ENCODE peak calls at places on chromosomes 6 and 20, in nine cellular contexts. S, J, N, X, C, Z, V, R and K are unnamed samples.

GRCh38 chr20:54199721-54200176 is 8.1 kb upstream of the PFDN4 start:
- DNase-seq in C (peak; percentile 78), J (peak; percentile 70), V (peak; percentile 84), Z (peak; percentile 81), N (peak; percentile 62), S (peak; percentile 75), X (peak; percentile 71), R (peak; percentile 88), K (no peak)

GRCh38 chr6:31814677-31815024 is 432 bp downstream of the HSPA1L start:
- DNase-seq in V (peak; percentile 98), R (peak; percentile 99), Z (peak; percentile 94), X (peak; percentile 90), S (peak; percentile 97), J (no peak), C (peak; percentile 99), N (peak; percentile 93), K (peak; percentile 99)

GRCh38 chr6:159616456-159616855 is 76.6 kb downstream of the SOD2 start:
- DNase-seq in N (no peak), S (no peak), X (no peak), R (no peak), C (no peak), J (no peak), Z (no peak), V (no peak), K (no peak)

GRCh38 chr20:4795394-4795793 is 73.7 kb downstream of the PRND start:
- DNase-seq in R (peak; percentile 53), S (no peak), Z (no peak), X (peak; percentile 6), J (no peak), V (no peak), N (peak; percentile 31), C (no peak), K (no peak)

GRCh38 chr6:34795836-34796425 is 4.0 kb downstream of the BLTP3A start:
- DNase-seq in X (no peak), S (no peak), R (no peak), C (no peak), N (no peak), J (no peak), V (no peak), Z (no peak), K (no peak)

GRCh38 chr20:48725589-48725991 is 102.2 kb downstream of the PREX1 start:
- DNase-seq in V (no peak), S (no peak), Z (no peak), N (peak; percentile 50), C (peak; percentile 35), J (peak; percentile 27), R (no peak), X (peak; percentile 21), K (no peak)

GRCh38 chr6:148457137-148457842 is 114.7 kb downstream of the SASH1 start:
- DNase-seq in C (no peak), S (no peak), R (no peak), X (no peak), J (no peak), Z (no peak), V (no peak), N (no peak), K (peak; percentile 13)

GRCh38 chr6:98924647-98925046 is 23.1 kb downstream of the FBXL4 start:
- DNase-seq in X (no peak), C (no peak), N (no peak), J (no peak), R (no peak), S (no peak), Z (peak; percentile 63), V (no peak), K (no peak)

GRCh38 chr6:24431045-24431451 is 28.3 kb downstream of the MRS2 start:
- DNase-seq in S (no peak), V (no peak), X (peak; percentile 38), R (peak; percentile 72), J (peak; percentile 66), C (no peak), N (peak; percentile 67), Z (no peak), K (no peak)

GRCh38 chr20:31590717-31591225 is 14.3 kb upstream of the ID1 start:
- DNase-seq in R (peak; percentile 67), J (no peak), C (no peak), Z (no peak), N (peak; percentile 35), V (no peak), X (no peak), S (no peak), K (no peak)

GRCh38 chr6:35698858-35699257 is 10.1 kb upstream of the FKBP5 start:
- DNase-seq in N (no peak), R (no peak), S (no peak), Z (no peak), X (no peak), V (no peak), C (no peak), J (no peak), K (no peak)

DNA sequence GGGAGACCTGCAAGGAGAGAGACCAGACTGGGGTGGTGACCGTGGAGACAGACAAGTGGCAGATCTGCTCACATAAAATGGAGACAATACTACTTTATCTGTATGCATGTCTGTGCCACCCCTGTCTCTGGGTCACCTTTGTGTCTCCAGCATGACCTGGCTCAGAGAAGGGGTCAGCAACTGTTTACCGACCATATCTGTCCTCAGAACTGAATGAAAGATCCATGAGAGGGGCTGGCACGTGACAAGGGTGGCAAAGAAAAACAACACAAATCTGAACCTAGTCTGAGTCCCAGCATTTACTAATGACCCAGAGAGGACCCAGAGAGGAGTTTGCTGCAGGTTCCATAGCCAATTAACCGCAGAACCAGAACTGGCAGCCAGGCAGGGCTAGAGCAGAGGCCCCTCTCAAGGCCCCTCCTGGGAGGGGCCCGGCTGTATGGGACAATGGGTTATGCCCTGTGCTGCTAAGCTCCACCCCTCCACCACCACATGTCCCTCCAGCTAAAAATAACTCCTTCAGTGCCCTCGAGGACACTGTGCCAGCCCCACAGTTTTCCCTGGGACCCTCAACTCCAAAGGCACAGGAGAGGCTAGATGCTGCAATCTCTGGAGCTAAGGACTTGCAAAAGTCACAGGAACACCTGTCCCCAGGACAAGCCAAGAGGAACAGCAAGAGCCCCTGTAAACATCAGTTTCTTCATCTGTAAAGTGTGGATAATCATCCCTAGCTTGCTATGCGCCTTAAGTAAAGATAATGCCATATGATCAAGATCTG is 2.2 kb downstream of the AHCY start:
- DNase-seq in Z (no peak), V (no peak), N (no peak), R (peak; percentile 47), S (no peak), X (no peak), C (no peak), J (no peak), K (no peak)
- H3K4me3 ChIP-seq in Z (peak overlapping the region; percentile 78), V (no peak overlapping the region), N (peak overlapping the region; percentile 96), R (peak overlapping the region; percentile 78), S (no peak overlapping the region), X (peak overlapping the region; percentile 80), C (no peak overlapping the region), J (no peak overlapping the region), K (no peak overlapping the region)

DNA sequence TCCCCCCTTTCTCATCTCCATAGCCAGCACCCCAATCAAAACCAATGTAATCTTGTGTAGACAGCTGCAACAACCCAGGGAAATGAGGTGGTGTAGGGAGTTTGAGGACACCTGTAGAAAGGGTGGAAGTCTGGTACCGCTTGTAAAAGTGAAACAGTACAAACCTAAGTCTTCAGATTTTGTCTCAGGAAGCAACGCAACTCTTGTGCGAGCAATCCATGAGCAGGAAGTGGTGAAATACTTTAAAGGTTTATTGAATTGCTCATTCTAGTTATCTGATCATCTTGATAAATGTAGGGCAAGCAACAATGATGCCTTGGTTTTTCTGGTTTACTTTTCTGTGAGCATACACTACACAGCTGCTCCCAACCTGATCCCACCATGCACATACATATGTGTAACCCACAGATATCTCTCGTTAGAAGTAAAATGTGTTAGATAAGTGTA is 71.1 kb upstream of the THEMIS start:
- DNase-seq in Z (no peak), J (no peak), V (no peak), N (no peak), S (no peak), X (no peak), R (no peak), C (no peak), K (no peak)
- TF ChIP-seq POLR2AphosphoS5 in Z (no peak), J (peak; percentile 45), V (no peak), N (no peak), S (no peak), X (no peak), R (no peak), C (no peak), K (no peak)

DNA sequence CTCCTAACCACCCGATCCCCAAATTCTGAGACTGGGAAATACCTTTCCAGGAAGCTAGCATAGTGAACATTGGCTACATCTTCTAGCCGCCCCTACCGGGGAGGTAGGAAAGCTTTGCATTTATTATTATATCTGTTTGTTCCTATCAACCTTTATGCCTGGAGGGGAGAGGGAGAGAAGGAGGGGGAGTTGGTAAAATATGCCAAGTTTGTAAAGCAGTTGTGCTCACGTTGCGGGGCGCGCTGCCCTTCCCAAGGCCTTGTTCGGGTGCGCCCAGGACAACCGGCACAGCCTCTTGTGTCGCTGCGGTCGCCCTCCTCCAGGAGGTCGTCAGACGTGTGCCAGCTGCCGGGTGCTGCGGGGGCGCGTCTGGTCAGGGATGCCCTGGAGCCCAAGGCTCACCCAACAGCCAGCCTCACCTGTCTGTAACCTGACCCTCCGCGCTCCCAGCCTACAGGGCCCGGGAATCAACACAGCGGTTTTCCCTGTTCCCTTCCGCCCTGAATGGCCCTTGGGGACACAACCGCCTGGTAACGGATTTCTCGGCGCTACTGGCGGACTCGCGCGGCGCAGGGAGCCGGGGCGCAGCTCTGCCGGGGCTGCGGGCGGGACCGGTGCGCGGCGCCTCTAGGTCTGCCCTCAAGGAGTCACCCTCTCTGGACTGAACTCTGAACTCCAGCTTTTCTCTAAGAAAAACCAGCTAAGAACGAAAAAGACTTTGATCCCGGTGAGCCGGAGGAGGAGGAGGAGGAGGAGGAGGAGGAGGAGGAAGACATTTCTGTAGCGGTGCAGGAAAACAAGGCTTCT is 1.1 kb upstream of the OVOL2 start:
- DNase-seq in V (no peak), C (no peak), N (no peak), Z (peak; percentile 67), R (peak; percentile 90), J (peak; percentile 47), S (peak; percentile 76), X (peak; percentile 16), K (no peak)
- H3K4me3 ChIP-seq in V (peak overlapping the region; percentile 60), C (no peak overlapping the region), N (no peak overlapping the region), Z (peak overlapping the region; percentile 70), R (peak overlapping the region; percentile 92), J (no peak overlapping the region), S (peak overlapping the region; percentile 82), X (peak overlapping the region; percentile 58), K (peak overlapping the region; percentile 10)

DNA sequence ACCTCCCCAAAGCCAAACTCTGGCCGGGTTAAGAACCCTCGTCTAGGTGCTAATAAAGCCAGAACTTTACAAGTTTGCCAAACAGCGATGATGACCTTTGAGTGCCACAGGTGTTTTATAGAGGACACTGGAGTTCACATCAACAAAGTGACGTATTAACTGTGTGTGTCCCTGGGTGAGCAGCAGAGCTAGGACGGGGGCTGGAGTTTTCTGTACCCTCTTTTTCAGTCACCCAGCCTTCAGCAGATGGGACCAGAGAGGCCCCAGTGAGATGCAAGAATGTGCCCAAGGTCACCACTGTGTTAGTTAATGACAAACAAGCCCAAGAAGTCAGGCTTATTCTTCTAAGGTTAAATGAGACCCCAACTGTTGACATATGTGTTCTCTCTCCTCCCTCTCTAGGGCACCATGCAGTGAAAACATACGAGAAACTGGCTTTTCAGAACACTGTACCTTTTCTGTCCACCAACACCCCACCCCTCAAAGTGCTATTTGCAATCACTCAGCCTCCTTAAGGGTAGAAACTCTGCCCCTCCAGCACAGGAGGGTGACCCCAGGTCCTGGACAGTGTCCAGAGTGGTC is 5.3 kb downstream of the SDC4 start:
- DNase-seq in V (no peak), Z (no peak), C (no peak), N (no peak), J (no peak), X (no peak), S (no peak), R (no peak), K (no peak)
- TF ChIP-seq POLR2AphosphoS5 in V (no peak), Z (no peak), C (no peak), N (no peak), J (no peak), X (no peak), S (peak; percentile 26), R (no peak), K (no peak)